ENCODE peak calls at places on chromosomes 12 and 14, in nine cellular contexts. One of them, this sample, is unnamed.

GRCh38 chr12:31323466-31324115 is 2.4 kb downstream of the SINHCAF start:
- DNase-seq in H1: peak
- DNase-seq in transverse colon: peak
- DNase-seq in heart left ventricle: peak
- DNase-seq in CD4-positive, alpha-beta T cell: peak
- DNase-seq in left lung: peak
- DNase-seq in tibial nerve: no peak
- DNase-seq in cardiac muscle cell: no peak
- DNase-seq in breast epithelium: no peak
- DNase-seq in this sample: no peak

GRCh38 chr12:49515266-49515665 is 23.6 kb upstream of the KCNH3 start:
- DNase-seq in H1: no peak
- DNase-seq in transverse colon: no peak
- DNase-seq in heart left ventricle: no peak
- DNase-seq in CD4-positive, alpha-beta T cell: no peak
- DNase-seq in left lung: no peak
- DNase-seq in tibial nerve: no peak
- DNase-seq in cardiac muscle cell: no peak
- DNase-seq in breast epithelium: no peak
- DNase-seq in this sample: no peak

GRCh38 chr14:84036863-84037262 is 1493.1 kb upstream of the FLRT2 start:
- DNase-seq in H1: no peak
- DNase-seq in transverse colon: no peak
- DNase-seq in heart left ventricle: no peak
- DNase-seq in CD4-positive, alpha-beta T cell: no peak
- DNase-seq in left lung: no peak
- DNase-seq in tibial nerve: no peak
- DNase-seq in cardiac muscle cell: no peak
- DNase-seq in breast epithelium: no peak
- DNase-seq in this sample: no peak

GRCh38 chr12:116143883-116144266 is 133.6 kb downstream of the MED13L start:
- DNase-seq in H1: no peak
- DNase-seq in transverse colon: no peak
- DNase-seq in heart left ventricle: no peak
- DNase-seq in CD4-positive, alpha-beta T cell: no peak
- DNase-seq in left lung: no peak
- DNase-seq in tibial nerve: no peak
- DNase-seq in cardiac muscle cell: peak
- DNase-seq in breast epithelium: no peak
- DNase-seq in this sample: no peak

GRCh38 chr14:75401356-75401755 is 26.5 kb upstream of the JDP2 start:
- DNase-seq in H1: no peak
- DNase-seq in transverse colon: peak
- DNase-seq in heart left ventricle: peak
- DNase-seq in CD4-positive, alpha-beta T cell: no peak
- DNase-seq in left lung: no peak
- DNase-seq in tibial nerve: peak
- DNase-seq in cardiac muscle cell: no peak
- DNase-seq in breast epithelium: no peak
- DNase-seq in this sample: no peak

GRCh38 chr14:43539210-43539609 is 967.9 kb downstream of the FSCB start:
- DNase-seq in H1: no peak
- DNase-seq in transverse colon: no peak
- DNase-seq in heart left ventricle: no peak
- DNase-seq in CD4-positive, alpha-beta T cell: no peak
- DNase-seq in left lung: no peak
- DNase-seq in tibial nerve: no peak
- DNase-seq in cardiac muscle cell: peak
- DNase-seq in breast epithelium: no peak
- DNase-seq in this sample: no peak

GRCh38 chr14:34750670-34751069 is 36.3 kb upstream of the CFL2 start:
- DNase-seq in H1: no peak
- DNase-seq in transverse colon: no peak
- DNase-seq in heart left ventricle: no peak
- DNase-seq in CD4-positive, alpha-beta T cell: no peak
- DNase-seq in left lung: no peak
- DNase-seq in tibial nerve: no peak
- DNase-seq in cardiac muscle cell: no peak
- DNase-seq in breast epithelium: no peak
- DNase-seq in this sample: no peak

GRCh38 chr14:31449971-31450610 is 7.2 kb downstream of the DTD2 start:
- DNase-seq in H1: no peak
- DNase-seq in transverse colon: no peak
- DNase-seq in heart left ventricle: no peak
- DNase-seq in CD4-positive, alpha-beta T cell: no peak
- DNase-seq in left lung: no peak
- DNase-seq in tibial nerve: no peak
- DNase-seq in cardiac muscle cell: no peak
- DNase-seq in breast epithelium: no peak
- DNase-seq in this sample: no peak

GRCh38 chr14:57346741-57347140 is 43.6 kb upstream of the NAA30 start:
- DNase-seq in H1: no peak
- DNase-seq in transverse colon: no peak
- DNase-seq in heart left ventricle: no peak
- DNase-seq in CD4-positive, alpha-beta T cell: no peak
- DNase-seq in left lung: no peak
- DNase-seq in tibial nerve: no peak
- DNase-seq in cardiac muscle cell: no peak
- DNase-seq in breast epithelium: no peak
- DNase-seq in this sample: no peak

GRCh38 chr14:54566410-54567223 is at the start of gene SAMD4A:
- DNase-seq in H1: peak
- DNase-seq in transverse colon: peak
- DNase-seq in heart left ventricle: peak
- DNase-seq in CD4-positive, alpha-beta T cell: peak
- DNase-seq in left lung: peak
- DNase-seq in tibial nerve: peak
- DNase-seq in cardiac muscle cell: peak
- DNase-seq in breast epithelium: peak
- DNase-seq in this sample: peak

GRCh38 chr12:96493101-96493500 is 3.7 kb downstream of the CFAP54 start:
- DNase-seq in H1: no peak
- DNase-seq in transverse colon: no peak
- DNase-seq in heart left ventricle: no peak
- DNase-seq in CD4-positive, alpha-beta T cell: no peak
- DNase-seq in left lung: no peak
- DNase-seq in tibial nerve: no peak
- DNase-seq in cardiac muscle cell: no peak
- DNase-seq in breast epithelium: no peak
- DNase-seq in this sample: no peak

GRCh38 chr14:89899917-89900680 is 54.4 kb downstream of the EFCAB11 start:
- DNase-seq in H1: no peak
- DNase-seq in transverse colon: no peak
- DNase-seq in heart left ventricle: no peak
- DNase-seq in CD4-positive, alpha-beta T cell: no peak
- DNase-seq in left lung: no peak
- DNase-seq in tibial nerve: no peak
- DNase-seq in cardiac muscle cell: peak
- DNase-seq in breast epithelium: no peak
- DNase-seq in this sample: no peak

GRCh38 chr12:52436000-52436827 is 2.0 kb upstream of the KRT75 start:
- DNase-seq in H1: no peak
- DNase-seq in transverse colon: no peak
- DNase-seq in heart left ventricle: no peak
- DNase-seq in CD4-positive, alpha-beta T cell: no peak
- DNase-seq in left lung: no peak
- DNase-seq in tibial nerve: no peak
- DNase-seq in cardiac muscle cell: peak
- DNase-seq in breast epithelium: peak
- DNase-seq in this sample: no peak

GRCh38 chr14:101521306-101521935 is 39.9 kb upstream of the DIO3 start:
- DNase-seq in H1: no peak
- DNase-seq in transverse colon: no peak
- DNase-seq in heart left ventricle: no peak
- DNase-seq in CD4-positive, alpha-beta T cell: no peak
- DNase-seq in left lung: no peak
- DNase-seq in tibial nerve: no peak
- DNase-seq in cardiac muscle cell: no peak
- DNase-seq in breast epithelium: peak
- DNase-seq in this sample: no peak

GRCh38 chr12:946212-946611 is 3.3 kb downstream of the RAD52 start:
- DNase-seq in H1: no peak
- DNase-seq in transverse colon: no peak
- DNase-seq in heart left ventricle: no peak
- DNase-seq in CD4-positive, alpha-beta T cell: no peak
- DNase-seq in left lung: no peak
- DNase-seq in tibial nerve: no peak
- DNase-seq in cardiac muscle cell: no peak
- DNase-seq in breast epithelium: no peak
- DNase-seq in this sample: no peak

GRCh38 chr14:105914738-105915385 is 388.5 kb downstream of the TMEM121 start:
- DNase-seq in H1: no peak
- DNase-seq in transverse colon: no peak
- DNase-seq in heart left ventricle: no peak
- DNase-seq in CD4-positive, alpha-beta T cell: no peak
- DNase-seq in left lung: peak
- DNase-seq in tibial nerve: no peak
- DNase-seq in cardiac muscle cell: no peak
- DNase-seq in breast epithelium: no peak
- DNase-seq in this sample: no peak

GRCh38 chr12:79174656-79175055 is 310.1 kb downstream of the SYT1 start:
- DNase-seq in H1: no peak
- DNase-seq in transverse colon: no peak
- DNase-seq in heart left ventricle: no peak
- DNase-seq in CD4-positive, alpha-beta T cell: no peak
- DNase-seq in left lung: no peak
- DNase-seq in tibial nerve: no peak
- DNase-seq in cardiac muscle cell: peak
- DNase-seq in breast epithelium: no peak
- DNase-seq in this sample: no peak

GRCh38 chr14:94682736-94683135 is 70.5 kb downstream of the SERPINA3 start:
- DNase-seq in H1: no peak
- DNase-seq in transverse colon: no peak
- DNase-seq in heart left ventricle: peak
- DNase-seq in CD4-positive, alpha-beta T cell: no peak
- DNase-seq in left lung: no peak
- DNase-seq in tibial nerve: no peak
- DNase-seq in cardiac muscle cell: no peak
- DNase-seq in breast epithelium: no peak
- DNase-seq in this sample: no peak

GRCh38 chr12:75863475-75863874 is 168.1 kb downstream of the PHLDA1 start:
- DNase-seq in H1: no peak
- DNase-seq in transverse colon: no peak
- DNase-seq in heart left ventricle: no peak
- DNase-seq in CD4-positive, alpha-beta T cell: no peak
- DNase-seq in left lung: no peak
- DNase-seq in tibial nerve: no peak
- DNase-seq in cardiac muscle cell: no peak
- DNase-seq in breast epithelium: no peak
- DNase-seq in this sample: no peak

GRCh38 chr14:61466249-61466904 is 145.0 kb downstream of the PRKCH start:
- DNase-seq in H1: peak
- DNase-seq in transverse colon: peak
- DNase-seq in heart left ventricle: peak
- DNase-seq in CD4-positive, alpha-beta T cell: no peak
- DNase-seq in left lung: no peak
- DNase-seq in tibial nerve: no peak
- DNase-seq in cardiac muscle cell: peak
- DNase-seq in breast epithelium: no peak
- DNase-seq in this sample: no peak

GRCh38 chr14:104981699-104982541 is 3.7 kb upstream of the CLBA1 start:
- DNase-seq in H1: no peak
- DNase-seq in transverse colon: no peak
- DNase-seq in heart left ventricle: no peak
- DNase-seq in CD4-positive, alpha-beta T cell: no peak
- DNase-seq in left lung: peak
- DNase-seq in tibial nerve: no peak
- DNase-seq in cardiac muscle cell: no peak
- DNase-seq in breast epithelium: no peak
- DNase-seq in this sample: no peak

GRCh38 chr12:14621821-14622220 is 54.1 kb upstream of the PLBD1 start:
- DNase-seq in H1: no peak
- DNase-seq in transverse colon: no peak
- DNase-seq in heart left ventricle: no peak
- DNase-seq in CD4-positive, alpha-beta T cell: no peak
- DNase-seq in left lung: no peak
- DNase-seq in tibial nerve: no peak
- DNase-seq in cardiac muscle cell: no peak
- DNase-seq in breast epithelium: no peak
- DNase-seq in this sample: no peak

GRCh38 chr12:6536894-6537579 is 2.7 kb downstream of the GAPDH start:
- DNase-seq in H1: no peak
- DNase-seq in transverse colon: no peak
- DNase-seq in heart left ventricle: no peak
- DNase-seq in CD4-positive, alpha-beta T cell: no peak
- DNase-seq in left lung: no peak
- DNase-seq in tibial nerve: no peak
- DNase-seq in cardiac muscle cell: no peak
- DNase-seq in breast epithelium: no peak
- DNase-seq in this sample: no peak
- H3K27ac ChIP-seq in H1: no peak
- H3K27ac ChIP-seq in transverse colon: peak
- H3K27ac ChIP-seq in heart left ventricle: peak
- H3K27ac ChIP-seq in CD4-positive, alpha-beta T cell: peak
- H3K27ac ChIP-seq in left lung: peak
- H3K27ac ChIP-seq in tibial nerve: peak
- H3K27ac ChIP-seq in cardiac muscle cell: peak
- H3K27ac ChIP-seq in breast epithelium: peak
- H3K27ac ChIP-seq in this sample: peak

GRCh38 chr12:122250536-122250935 is 15.8 kb downstream of the VPS33A start:
- DNase-seq in H1: no peak
- DNase-seq in transverse colon: no peak
- DNase-seq in heart left ventricle: no peak
- DNase-seq in CD4-positive, alpha-beta T cell: no peak
- DNase-seq in left lung: no peak
- DNase-seq in tibial nerve: no peak
- DNase-seq in cardiac muscle cell: no peak
- DNase-seq in breast epithelium: no peak
- DNase-seq in this sample: no peak
- H3K27ac ChIP-seq in H1: no peak
- H3K27ac ChIP-seq in transverse colon: no peak
- H3K27ac ChIP-seq in heart left ventricle: no peak
- H3K27ac ChIP-seq in CD4-positive, alpha-beta T cell: no peak
- H3K27ac ChIP-seq in left lung: no peak
- H3K27ac ChIP-seq in tibial nerve: no peak
- H3K27ac ChIP-seq in cardiac muscle cell: no peak
- H3K27ac ChIP-seq in breast epithelium: no peak
- H3K27ac ChIP-seq in this sample: no peak

DNA sequence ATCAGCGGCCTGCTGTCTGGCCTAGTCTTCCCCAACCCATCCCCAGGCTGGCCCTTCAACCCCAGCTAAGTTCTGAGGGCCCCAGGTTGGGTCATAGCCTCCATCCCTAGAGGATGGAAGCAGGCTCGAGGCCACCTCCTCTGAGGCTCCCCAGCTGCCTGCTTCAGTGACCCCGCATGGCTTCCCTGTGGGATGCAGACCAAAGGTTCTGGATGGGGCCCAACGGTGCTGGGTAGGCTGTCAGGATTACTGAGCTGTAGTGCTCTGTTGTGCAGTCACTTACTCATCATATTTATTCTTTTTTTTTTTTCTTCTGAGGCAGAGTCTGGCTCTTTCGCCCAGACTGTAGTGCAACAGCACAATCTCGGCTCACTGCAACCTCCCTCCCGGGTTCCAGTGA is 92.0 kb downstream of the IRF2BPL start:
- DNase-seq in H1: no peak
- DNase-seq in transverse colon: peak
- DNase-seq in heart left ventricle: no peak
- DNase-seq in CD4-positive, alpha-beta T cell: no peak
- DNase-seq in left lung: no peak
- DNase-seq in tibial nerve: no peak
- DNase-seq in cardiac muscle cell: no peak
- DNase-seq in breast epithelium: no peak
- DNase-seq in this sample: no peak
- H3K27ac ChIP-seq in H1: no peak
- H3K27ac ChIP-seq in transverse colon: peak
- H3K27ac ChIP-seq in heart left ventricle: peak
- H3K27ac ChIP-seq in CD4-positive, alpha-beta T cell: no peak
- H3K27ac ChIP-seq in left lung: no peak
- H3K27ac ChIP-seq in tibial nerve: no peak
- H3K27ac ChIP-seq in cardiac muscle cell: no peak
- H3K27ac ChIP-seq in breast epithelium: no peak
- H3K27ac ChIP-seq in this sample: no peak

GRCh38 chr12:67436230-67436629 is 167.1 kb downstream of the CAND1 start:
- DNase-seq in H1: no peak
- DNase-seq in transverse colon: no peak
- DNase-seq in heart left ventricle: no peak
- DNase-seq in CD4-positive, alpha-beta T cell: no peak
- DNase-seq in left lung: no peak
- DNase-seq in tibial nerve: no peak
- DNase-seq in cardiac muscle cell: no peak
- DNase-seq in breast epithelium: no peak
- DNase-seq in this sample: no peak
- H3K27ac ChIP-seq in H1: no peak
- H3K27ac ChIP-seq in transverse colon: peak
- H3K27ac ChIP-seq in heart left ventricle: no peak
- H3K27ac ChIP-seq in CD4-positive, alpha-beta T cell: no peak
- H3K27ac ChIP-seq in left lung: no peak
- H3K27ac ChIP-seq in tibial nerve: no peak
- H3K27ac ChIP-seq in cardiac muscle cell: no peak
- H3K27ac ChIP-seq in breast epithelium: no peak
- H3K27ac ChIP-seq in this sample: no peak